ENCODE peak calls at places on chromosomes 16 and 17, in ten cellular contexts. One of them, this sample, is unnamed.

GRCh38 chr17:75075597-75076253 is 12.0 kb upstream of the SLC16A5 start:
- DNase-seq in CD4-positive, alpha-beta T cell: no peak
- DNase-seq in GM23338: no peak
- DNase-seq in activated B cell treated with CpG ODN at 0.5 μM for 24 hours: no peak
- DNase-seq in fibroblast of villous mesenchyme: no peak
- DNase-seq in tibial artery: no peak
- DNase-seq in brain microvascular endothelial cell: no peak
- DNase-seq in neural progenitor cell: no peak
- DNase-seq in lower leg skin: no peak
- DNase-seq in fibroblast of lung: no peak
- DNase-seq in this sample: no peak

GRCh38 chr16:62036807-62037135 is 533 bp upstream of the CDH8 start:
- DNase-seq in activated B cell treated with CpG ODN at 0.5 μM for 24 hours: no peak
- DNase-seq in brain microvascular endothelial cell: no peak
- DNase-seq in tibial artery: no peak
- DNase-seq in CD4-positive, alpha-beta T cell: no peak
- DNase-seq in fibroblast of villous mesenchyme: no peak
- DNase-seq in neural progenitor cell: peak
- DNase-seq in lower leg skin: no peak
- DNase-seq in fibroblast of lung: no peak
- DNase-seq in GM23338: peak
- DNase-seq in this sample: no peak

GRCh38 chr16:82585675-82586074 is 41.1 kb upstream of the CDH13 start:
- DNase-seq in CD4-positive, alpha-beta T cell: no peak
- DNase-seq in lower leg skin: no peak
- DNase-seq in fibroblast of lung: no peak
- DNase-seq in fibroblast of villous mesenchyme: no peak
- DNase-seq in brain microvascular endothelial cell: peak
- DNase-seq in GM23338: no peak
- DNase-seq in neural progenitor cell: no peak
- DNase-seq in tibial artery: no peak
- DNase-seq in activated B cell treated with CpG ODN at 0.5 μM for 24 hours: no peak
- DNase-seq in this sample: no peak

GRCh38 chr17:42537156-42537805 is 1.2 kb downstream of the NAGLU start:
- DNase-seq in lower leg skin: no peak
- DNase-seq in brain microvascular endothelial cell: no peak
- DNase-seq in fibroblast of villous mesenchyme: no peak
- DNase-seq in CD4-positive, alpha-beta T cell: no peak
- DNase-seq in neural progenitor cell: no peak
- DNase-seq in tibial artery: no peak
- DNase-seq in fibroblast of lung: no peak
- DNase-seq in activated B cell treated with CpG ODN at 0.5 μM for 24 hours: no peak
- DNase-seq in GM23338: no peak
- DNase-seq in this sample: no peak

GRCh38 chr16:85369741-85370528 is 243.2 kb upstream of the GSE1 start:
- DNase-seq in activated B cell treated with CpG ODN at 0.5 μM for 24 hours: peak
- DNase-seq in CD4-positive, alpha-beta T cell: peak
- DNase-seq in tibial artery: peak
- DNase-seq in brain microvascular endothelial cell: peak
- DNase-seq in lower leg skin: peak
- DNase-seq in neural progenitor cell: peak
- DNase-seq in GM23338: peak
- DNase-seq in fibroblast of villous mesenchyme: peak
- DNase-seq in fibroblast of lung: no peak
- DNase-seq in this sample: no peak

GRCh38 chr16:85554791-85555548 is 58.2 kb upstream of the GSE1 start:
- DNase-seq in GM23338: peak
- DNase-seq in tibial artery: peak
- DNase-seq in activated B cell treated with CpG ODN at 0.5 μM for 24 hours: peak
- DNase-seq in lower leg skin: peak
- DNase-seq in fibroblast of villous mesenchyme: peak
- DNase-seq in brain microvascular endothelial cell: peak
- DNase-seq in CD4-positive, alpha-beta T cell: peak
- DNase-seq in fibroblast of lung: peak
- DNase-seq in neural progenitor cell: peak
- DNase-seq in this sample: no peak

GRCh38 chr17:28385037-28385797 is 13.7 kb downstream of the SARM1 start:
- DNase-seq in neural progenitor cell: peak
- DNase-seq in fibroblast of lung: no peak
- DNase-seq in GM23338: peak
- DNase-seq in fibroblast of villous mesenchyme: no peak
- DNase-seq in activated B cell treated with CpG ODN at 0.5 μM for 24 hours: no peak
- DNase-seq in tibial artery: no peak
- DNase-seq in CD4-positive, alpha-beta T cell: no peak
- DNase-seq in lower leg skin: no peak
- DNase-seq in brain microvascular endothelial cell: no peak
- DNase-seq in this sample: no peak

GRCh38 chr16:72990003-72990521 is 57.9 kb downstream of the ZFHX3 start:
- DNase-seq in neural progenitor cell: peak
- DNase-seq in GM23338: peak
- DNase-seq in fibroblast of lung: peak
- DNase-seq in activated B cell treated with CpG ODN at 0.5 μM for 24 hours: no peak
- DNase-seq in tibial artery: peak
- DNase-seq in brain microvascular endothelial cell: peak
- DNase-seq in CD4-positive, alpha-beta T cell: no peak
- DNase-seq in lower leg skin: peak
- DNase-seq in fibroblast of villous mesenchyme: peak
- DNase-seq in this sample: no peak

GRCh38 chr16:49466529-49466831 is 92.9 kb downstream of the C16orf78 start:
- DNase-seq in activated B cell treated with CpG ODN at 0.5 μM for 24 hours: no peak
- DNase-seq in CD4-positive, alpha-beta T cell: peak
- DNase-seq in lower leg skin: peak
- DNase-seq in fibroblast of lung: no peak
- DNase-seq in fibroblast of villous mesenchyme: no peak
- DNase-seq in brain microvascular endothelial cell: no peak
- DNase-seq in neural progenitor cell: no peak
- DNase-seq in tibial artery: no peak
- DNase-seq in GM23338: no peak
- DNase-seq in this sample: no peak

GRCh38 chr16:49464093-49464492 is 90.5 kb downstream of the C16orf78 start:
- DNase-seq in activated B cell treated with CpG ODN at 0.5 μM for 24 hours: no peak
- DNase-seq in CD4-positive, alpha-beta T cell: peak
- DNase-seq in lower leg skin: peak
- DNase-seq in fibroblast of lung: no peak
- DNase-seq in brain microvascular endothelial cell: no peak
- DNase-seq in fibroblast of villous mesenchyme: no peak
- DNase-seq in neural progenitor cell: no peak
- DNase-seq in GM23338: no peak
- DNase-seq in tibial artery: no peak
- DNase-seq in this sample: no peak

GRCh38 chr16:49463529-49463928 is 89.9 kb downstream of the C16orf78 start:
- DNase-seq in fibroblast of lung: no peak
- DNase-seq in activated B cell treated with CpG ODN at 0.5 μM for 24 hours: no peak
- DNase-seq in CD4-positive, alpha-beta T cell: peak
- DNase-seq in tibial artery: no peak
- DNase-seq in lower leg skin: peak
- DNase-seq in neural progenitor cell: peak
- DNase-seq in GM23338: no peak
- DNase-seq in brain microvascular endothelial cell: no peak
- DNase-seq in fibroblast of villous mesenchyme: no peak
- DNase-seq in this sample: no peak

GRCh38 chr16:49465661-49466528 is 92.3 kb downstream of the C16orf78 start:
- DNase-seq in activated B cell treated with CpG ODN at 0.5 μM for 24 hours: no peak
- DNase-seq in lower leg skin: peak
- DNase-seq in brain microvascular endothelial cell: no peak
- DNase-seq in fibroblast of villous mesenchyme: no peak
- DNase-seq in neural progenitor cell: no peak
- DNase-seq in tibial artery: no peak
- DNase-seq in CD4-positive, alpha-beta T cell: peak
- DNase-seq in GM23338: no peak
- DNase-seq in fibroblast of lung: no peak
- DNase-seq in this sample: no peak

DNA sequence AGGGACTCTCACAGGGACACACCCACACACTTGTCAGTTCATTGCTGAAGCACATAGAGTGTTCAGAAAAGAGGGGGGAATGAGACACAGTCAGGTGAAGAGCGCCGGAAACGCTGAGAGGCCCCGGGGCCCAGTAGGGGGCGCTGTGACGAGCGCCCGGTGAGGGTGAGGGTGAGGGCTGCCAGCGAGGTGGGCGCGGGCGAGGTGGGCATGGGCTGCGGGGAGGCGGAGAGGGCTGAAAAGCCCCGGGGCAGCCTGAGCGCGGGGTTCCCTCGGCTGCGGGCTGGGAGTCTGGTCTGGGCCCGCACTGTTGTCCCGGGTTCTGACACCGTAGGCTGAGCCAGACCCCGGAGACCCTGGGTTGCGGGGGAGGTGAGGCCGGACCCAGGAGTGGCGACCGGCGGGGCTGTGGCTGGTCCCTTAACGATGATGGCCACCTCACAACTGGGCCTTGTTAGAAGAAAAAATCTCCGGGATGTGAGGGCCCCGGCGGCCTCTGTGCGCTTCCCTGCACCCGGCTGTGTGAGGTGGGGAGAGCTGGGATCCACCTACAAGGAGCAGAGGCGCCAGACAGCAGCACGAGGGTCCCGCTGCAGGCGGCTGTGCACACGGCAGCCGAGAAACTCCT is 91.4 kb downstream of the C16orf78 start:
- DNase-seq in tibial artery: no peak
- DNase-seq in CD4-positive, alpha-beta T cell: peak
- DNase-seq in fibroblast of lung: no peak
- DNase-seq in GM23338: peak
- DNase-seq in lower leg skin: peak
- DNase-seq in activated B cell treated with CpG ODN at 0.5 μM for 24 hours: no peak
- DNase-seq in neural progenitor cell: peak
- DNase-seq in fibroblast of villous mesenchyme: no peak
- DNase-seq in brain microvascular endothelial cell: no peak
- DNase-seq in this sample: no peak
- TF ChIP-seq CTCF in tibial artery: no peak
- TF ChIP-seq CTCF in CD4-positive, alpha-beta T cell: peak
- TF ChIP-seq CTCF in fibroblast of lung: no peak
- TF ChIP-seq CTCF in GM23338: peak
- TF ChIP-seq CTCF in lower leg skin: no peak
- TF ChIP-seq CTCF in activated B cell treated with CpG ODN at 0.5 μM for 24 hours: no peak
- TF ChIP-seq CTCF in neural progenitor cell: peak
- TF ChIP-seq CTCF in fibroblast of villous mesenchyme: no peak
- TF ChIP-seq CTCF in brain microvascular endothelial cell: peak
- TF ChIP-seq CTCF in this sample: peak

GRCh38 chr17:31211352-31212012 is 85.6 kb downstream of the OMG start:
- DNase-seq in CD4-positive, alpha-beta T cell: no peak
- DNase-seq in fibroblast of villous mesenchyme: no peak
- DNase-seq in GM23338: no peak
- DNase-seq in fibroblast of lung: no peak
- DNase-seq in brain microvascular endothelial cell: peak
- DNase-seq in tibial artery: no peak
- DNase-seq in lower leg skin: no peak
- DNase-seq in activated B cell treated with CpG ODN at 0.5 μM for 24 hours: no peak
- DNase-seq in neural progenitor cell: no peak
- DNase-seq in this sample: no peak

DNA sequence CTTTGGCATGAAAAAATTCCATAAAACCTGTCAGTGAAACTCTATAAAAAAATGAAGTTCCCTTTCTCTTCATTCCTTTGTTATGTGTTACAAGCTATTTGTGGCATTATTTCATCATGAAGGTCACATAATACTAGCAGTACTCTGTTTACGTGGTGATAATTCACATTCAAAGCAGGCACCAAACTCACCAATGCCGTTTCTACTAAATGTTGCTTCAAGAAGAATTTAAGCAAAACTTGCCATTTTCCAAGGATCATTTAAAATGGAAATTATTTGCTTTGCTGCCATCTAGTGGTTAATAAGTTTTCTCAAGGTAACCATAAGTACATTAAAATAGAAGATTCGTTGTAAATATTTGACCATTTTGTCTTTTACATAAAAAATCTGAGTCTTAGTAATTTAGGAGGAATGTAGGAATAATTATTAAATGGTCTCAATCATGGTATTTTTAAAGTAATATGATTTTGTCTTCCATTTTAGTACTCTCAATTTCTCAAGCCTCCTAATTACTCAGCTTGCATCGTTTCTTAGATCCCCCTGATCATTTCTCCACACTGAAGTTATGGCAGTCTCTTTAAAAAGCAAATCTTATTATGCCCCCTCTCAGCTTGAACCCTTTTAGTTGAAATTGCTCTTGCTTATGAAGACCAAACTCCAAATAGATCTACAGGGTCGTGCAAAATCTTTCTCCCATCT is 80.8 kb downstream of the OMG start:
- DNase-seq in CD4-positive, alpha-beta T cell: no peak
- DNase-seq in neural progenitor cell: peak
- DNase-seq in lower leg skin: no peak
- DNase-seq in brain microvascular endothelial cell: peak
- DNase-seq in GM23338: peak
- DNase-seq in fibroblast of lung: peak
- DNase-seq in fibroblast of villous mesenchyme: peak
- DNase-seq in activated B cell treated with CpG ODN at 0.5 μM for 24 hours: no peak
- DNase-seq in tibial artery: no peak
- DNase-seq in this sample: no peak
- TF ChIP-seq CTCF in CD4-positive, alpha-beta T cell: peak
- TF ChIP-seq CTCF in neural progenitor cell: peak
- TF ChIP-seq CTCF in lower leg skin: no peak
- TF ChIP-seq CTCF in brain microvascular endothelial cell: no peak
- TF ChIP-seq CTCF in GM23338: peak
- TF ChIP-seq CTCF in fibroblast of lung: no peak
- TF ChIP-seq CTCF in fibroblast of villous mesenchyme: peak
- TF ChIP-seq CTCF in activated B cell treated with CpG ODN at 0.5 μM for 24 hours: peak
- TF ChIP-seq CTCF in tibial artery: peak
- TF ChIP-seq CTCF in this sample: peak

DNA sequence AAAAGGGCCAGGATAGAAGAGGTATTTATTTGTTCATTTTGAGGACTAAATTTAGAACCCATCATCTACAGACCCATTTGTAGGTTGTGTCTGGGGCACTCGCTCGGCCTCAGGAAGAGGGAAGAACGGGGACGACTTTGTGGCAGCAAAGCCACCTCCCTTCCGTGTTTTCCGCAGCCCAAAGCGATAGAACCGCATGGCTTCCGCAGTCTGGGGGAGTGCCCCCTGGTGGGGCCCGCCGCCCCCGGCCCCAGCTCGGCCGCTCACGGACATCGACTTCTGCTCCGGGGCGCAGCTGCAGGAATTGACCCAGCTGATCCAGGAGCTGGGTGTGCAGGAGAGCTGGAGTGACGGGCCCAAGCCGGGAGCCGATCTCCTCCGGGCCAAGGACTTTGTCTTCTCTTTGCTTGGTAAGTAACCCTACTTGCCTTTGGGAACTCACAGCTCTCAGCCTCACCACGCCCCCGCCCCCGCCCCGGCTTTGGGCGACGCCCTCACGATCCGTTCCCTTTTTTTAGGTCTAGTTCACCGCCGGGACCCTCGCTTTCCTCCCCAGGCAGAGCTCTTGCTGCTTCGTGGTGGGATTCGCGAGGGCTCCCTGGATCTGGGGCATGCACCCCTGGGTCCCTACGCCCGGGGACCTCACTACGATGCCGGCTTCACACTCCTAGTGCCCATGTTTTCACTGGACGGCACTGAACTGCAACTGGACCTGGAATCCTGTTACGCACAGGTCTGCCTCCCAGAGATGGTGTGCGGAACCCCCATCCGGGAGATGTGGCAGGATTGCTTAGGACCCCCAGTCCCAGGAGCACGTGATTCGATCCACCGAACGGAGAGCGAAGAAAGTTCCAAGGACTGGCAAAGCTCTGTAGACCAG is 681 bp downstream of the TMEM102 start:
- DNase-seq in CD4-positive, alpha-beta T cell: peak
- DNase-seq in GM23338: peak
- DNase-seq in neural progenitor cell: peak
- DNase-seq in fibroblast of villous mesenchyme: peak
- DNase-seq in brain microvascular endothelial cell: no peak
- DNase-seq in activated B cell treated with CpG ODN at 0.5 μM for 24 hours: peak
- DNase-seq in fibroblast of lung: no peak
- DNase-seq in lower leg skin: peak
- DNase-seq in tibial artery: no peak
- DNase-seq in this sample: no peak
- TF ChIP-seq CTCF in CD4-positive, alpha-beta T cell: peak
- TF ChIP-seq CTCF in GM23338: peak
- TF ChIP-seq CTCF in neural progenitor cell: no peak
- TF ChIP-seq CTCF in fibroblast of villous mesenchyme: peak
- TF ChIP-seq CTCF in brain microvascular endothelial cell: peak
- TF ChIP-seq CTCF in activated B cell treated with CpG ODN at 0.5 μM for 24 hours: no peak
- TF ChIP-seq CTCF in fibroblast of lung: no peak
- TF ChIP-seq CTCF in lower leg skin: no peak
- TF ChIP-seq CTCF in tibial artery: no peak
- TF ChIP-seq CTCF in this sample: no peak

GRCh38 chr17:52384695-52385094 is 226.2 kb upstream of the CA10 start:
- DNase-seq in activated B cell treated with CpG ODN at 0.5 μM for 24 hours: no peak
- DNase-seq in fibroblast of lung: no peak
- DNase-seq in lower leg skin: no peak
- DNase-seq in brain microvascular endothelial cell: no peak
- DNase-seq in fibroblast of villous mesenchyme: no peak
- DNase-seq in neural progenitor cell: no peak
- DNase-seq in CD4-positive, alpha-beta T cell: no peak
- DNase-seq in GM23338: no peak
- DNase-seq in tibial artery: no peak
- DNase-seq in this sample: no peak

GRCh38 chr17:52388941-52389340 is 230.4 kb upstream of the CA10 start:
- DNase-seq in neural progenitor cell: no peak
- DNase-seq in fibroblast of villous mesenchyme: no peak
- DNase-seq in CD4-positive, alpha-beta T cell: no peak
- DNase-seq in lower leg skin: no peak
- DNase-seq in brain microvascular endothelial cell: no peak
- DNase-seq in tibial artery: no peak
- DNase-seq in GM23338: no peak
- DNase-seq in activated B cell treated with CpG ODN at 0.5 μM for 24 hours: no peak
- DNase-seq in fibroblast of lung: no peak
- DNase-seq in this sample: no peak

GRCh38 chr17:52378860-52379259 is 220.3 kb upstream of the CA10 start:
- DNase-seq in activated B cell treated with CpG ODN at 0.5 μM for 24 hours: no peak
- DNase-seq in GM23338: no peak
- DNase-seq in tibial artery: no peak
- DNase-seq in fibroblast of villous mesenchyme: no peak
- DNase-seq in brain microvascular endothelial cell: no peak
- DNase-seq in CD4-positive, alpha-beta T cell: no peak
- DNase-seq in fibroblast of lung: no peak
- DNase-seq in lower leg skin: no peak
- DNase-seq in neural progenitor cell: no peak
- DNase-seq in this sample: no peak

DNA sequence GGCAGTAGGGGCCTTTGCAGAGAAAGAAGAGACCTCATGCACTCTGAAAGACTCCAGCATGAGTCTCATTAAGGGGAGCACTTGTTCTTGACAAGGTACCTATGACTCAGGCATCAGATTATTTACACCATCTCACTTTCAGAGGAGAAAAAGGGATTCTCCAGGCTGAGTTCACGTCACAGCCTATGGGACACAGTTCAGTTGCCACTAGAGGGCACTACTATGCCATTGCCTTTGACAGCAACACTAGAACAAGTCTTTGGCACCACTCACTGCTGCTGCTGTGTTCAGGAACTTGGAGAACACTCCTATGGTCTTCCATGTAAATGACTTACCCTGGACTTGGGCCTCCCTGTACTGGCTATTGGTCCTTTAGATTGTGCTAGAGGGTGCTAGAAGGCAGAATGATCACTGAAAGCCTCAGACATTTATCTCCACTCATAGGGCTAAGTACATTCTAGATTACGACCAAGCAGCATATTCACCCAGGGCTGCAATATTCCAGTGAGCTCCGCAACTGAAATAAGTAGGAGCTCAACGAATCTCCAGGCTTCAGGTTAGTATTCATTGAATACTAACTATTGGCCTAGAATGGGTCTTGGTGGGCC is 225.1 kb upstream of the CA10 start:
- DNase-seq in tibial artery: no peak
- DNase-seq in brain microvascular endothelial cell: peak
- DNase-seq in neural progenitor cell: peak
- DNase-seq in fibroblast of villous mesenchyme: peak
- DNase-seq in lower leg skin: no peak
- DNase-seq in fibroblast of lung: peak
- DNase-seq in GM23338: peak
- DNase-seq in CD4-positive, alpha-beta T cell: no peak
- DNase-seq in activated B cell treated with CpG ODN at 0.5 μM for 24 hours: no peak
- DNase-seq in this sample: peak
- TF ChIP-seq CTCF in tibial artery: peak
- TF ChIP-seq CTCF in brain microvascular endothelial cell: peak
- TF ChIP-seq CTCF in neural progenitor cell: peak
- TF ChIP-seq CTCF in fibroblast of villous mesenchyme: peak
- TF ChIP-seq CTCF in lower leg skin: no peak
- TF ChIP-seq CTCF in fibroblast of lung: no peak
- TF ChIP-seq CTCF in GM23338: peak
- TF ChIP-seq CTCF in CD4-positive, alpha-beta T cell: no peak
- TF ChIP-seq CTCF in activated B cell treated with CpG ODN at 0.5 μM for 24 hours: no peak
- TF ChIP-seq CTCF in this sample: peak